ENCODE peak calls at places on chromosomes 2 and 18, in eight cellular contexts. E is CD8-positive, alpha-beta memory T cell; S is KBM-7; W is naive B cell; R is head of caudate nucleus; N is choroid plexus epithelial cell; G is tibial artery; A is A549. J is an unnamed sample.

GRCh38 chr18:3983351-3983969 is 471.6 kb downstream of the DLGAP1 start:
- DNase-seq in E (no peak), S (no peak), W (no peak), R (no peak), N (no peak), G (no peak), A (peak; percentile 7), J (peak; percentile 19)

GRCh38 chr18:11154369-11154982 is 5.1 kb upstream of the PIEZO2 start:
- DNase-seq in E (no peak), S (peak; percentile 26), W (no peak), R (no peak), N (peak; percentile 78), G (no peak), A (peak; percentile 13), J (peak; percentile 70)

GRCh38 chr18:12741351-12741750 is 38.5 kb downstream of the PSMG2 start:
- DNase-seq in E (no peak), S (no peak), W (no peak), R (no peak), N (peak; percentile 72), G (no peak), A (peak; percentile 36), J (no peak)

GRCh38 chr2:58401936-58402335 is 160.8 kb upstream of the FANCL start:
- DNase-seq in E (no peak), S (no peak), W (no peak), R (no peak), N (no peak), G (no peak), A (no peak), J (no peak)

GRCh38 chr2:69298862-69299261 is 88.2 kb downstream of the GFPT1 start:
- DNase-seq in E (no peak), S (no peak), W (no peak), R (no peak), N (peak; percentile 80), G (no peak), A (no peak), J (no peak)

GRCh38 chr2:66544258-66544657 is 109.3 kb downstream of the MEIS1 start:
- DNase-seq in E (no peak), S (no peak), W (no peak), R (no peak), N (no peak), G (no peak), A (no peak), J (no peak)

GRCh38 chr2:46964835-46965560 is 49.4 kb upstream of the MCFD2 start:
- DNase-seq in E (no peak), S (no peak), W (no peak), R (no peak), N (peak; percentile 62), G (no peak), A (no peak), J (no peak)

GRCh38 chr2:39642054-39642742 is 23.5 kb upstream of the TMEM178A start:
- DNase-seq in E (no peak), S (no peak), W (no peak), R (peak; percentile 57), N (peak; percentile 63), G (no peak), A (no peak), J (peak; percentile 81)

GRCh38 chr18:8890957-8891464 is 185.7 kb downstream of the MTCL1 start:
- DNase-seq in E (no peak), S (no peak), W (no peak), R (no peak), N (peak; percentile 85), G (no peak), A (peak; percentile 68), J (no peak)

GRCh38 chr2:239106314-239106908 is 258.5 kb downstream of the TWIST2 start:
- DNase-seq in E (no peak), S (peak; percentile 37), W (no peak), R (peak; percentile 89), N (peak; percentile 76), G (no peak), A (peak; percentile 72), J (peak; percentile 94)

GRCh38 chr2:21890041-21890440 is 766.3 kb downstream of the TDRD15 start:
- DNase-seq in E (no peak), S (no peak), W (no peak), R (peak; percentile 40), N (no peak), G (no peak), A (no peak), J (peak; percentile 84)

GRCh38 chr2:182522930-182523541 is 96.2 kb upstream of the PDE1A start:
- DNase-seq in E (no peak), S (no peak), W (no peak), R (no peak), N (no peak), G (no peak), A (no peak), J (peak; percentile 35)

GRCh38 chr2:64604929-64605550 is 48.7 kb downstream of the SERTAD2 start:
- DNase-seq in E (no peak), S (no peak), W (no peak), R (peak; percentile 49), N (no peak), G (no peak), A (no peak), J (no peak)

J was measured in Ammon's horn.